ENCODE peak calls at places on chromosomes 3 and 15, in seven cellular contexts. F is erythroblast, X is AG04449, B is T-helper 2 cell, I is ACHN, R is NCI-H1930, C is K562. W is an unnamed sample.

GRCh38 chr15:84669726-84670125 is 11.7 kb upstream of the NMB start:
- DNase-seq in F (no peak), X (no peak), B (no peak), I (no peak), R (no peak), C (no peak), W (no peak)

GRCh38 chr3:44561076-44561475 is 6.1 kb downstream of the ZKSCAN7 start:
- DNase-seq in F (no peak), X (no peak), B (no peak), I (no peak), R (no peak), C (no peak), W (no peak)

GRCh38 chr3:31853580-31853979 is 127.5 kb downstream of the OSBPL10 start:
- DNase-seq in F (no peak), X (no peak), B (no peak), I (no peak), R (no peak), C (no peak), W (no peak)

GRCh38 chr3:16441306-16441898 is 72.1 kb downstream of the RFTN1 start:
- DNase-seq in F (no peak), X (no peak), B (no peak), I (no peak), R (peak; percentile 77), C (no peak), W (no peak)

GRCh38 chr3:155097009-155097349 is 16.9 kb downstream of the MME start:
- DNase-seq in F (no peak), X (no peak), B (no peak), I (no peak), R (no peak), C (no peak), W (no peak)

GRCh38 chr3:183626877-183627594 is 8.4 kb upstream of the KLHL24 start:
- DNase-seq in F (no peak), X (no peak), B (no peak), I (no peak), R (no peak), C (no peak), W (no peak)

GRCh38 chr15:77546050-77546501 is 86.6 kb downstream of the LINGO1 start:
- DNase-seq in F (no peak), X (peak; percentile 65), B (no peak), I (peak; percentile 53), R (no peak), C (peak; percentile 46), W (peak; percentile 77)

GRCh38 chr3:61774279-61774890 is 213.0 kb downstream of the PTPRG start:
- DNase-seq in F (no peak), X (no peak), B (no peak), I (no peak), R (no peak), C (no peak), W (no peak)

GRCh38 chr15:50685976-50686467 is 575 bp downstream of the TRPM7 start:
- DNase-seq in F (peak; percentile 83), X (no peak), B (peak; percentile 56), I (peak; percentile 56), R (peak; percentile 3), C (peak; percentile 41), W (peak; percentile 78)

GRCh38 chr3:141266797-141267555 is 35.4 kb downstream of the PXYLP1 start:
- DNase-seq in F (no peak), X (no peak), B (no peak), I (no peak), R (no peak), C (no peak), W (no peak)

GRCh38 chr3:16942955-16943354 is 58.2 kb downstream of the PLCL2 start:
- DNase-seq in F (no peak), X (no peak), B (no peak), I (no peak), R (no peak), C (no peak), W (no peak)

GRCh38 chr15:42348083-42348482 is 11.2 kb upstream of the CAPN3 start:
- DNase-seq in F (no peak), X (peak; percentile 24), B (no peak), I (no peak), R (no peak), C (no peak), W (no peak)

GRCh38 chr3:157311633-157312365 is 124.9 kb upstream of the PTX3 start:
- DNase-seq in F (no peak), X (peak; percentile 94), B (no peak), I (no peak), R (no peak), C (no peak), W (no peak)

GRCh38 chr15:25859838-25860645 is 3.1 kb downstream of the ATP10A start:
- DNase-seq in F (no peak), X (no peak), B (no peak), I (no peak), R (no peak), C (no peak), W (no peak)

GRCh38 chr3:195185574-195185973 is 85.4 kb downstream of the XXYLT1 start:
- DNase-seq in F (no peak), X (no peak), B (no peak), I (no peak), R (no peak), C (no peak), W (no peak)

GRCh38 chr3:151210676-151211381 is 7.8 kb upstream of the GPR171 start:
- DNase-seq in F (peak; percentile 5), X (no peak), B (no peak), I (peak; percentile 34), R (no peak), C (no peak), W (no peak)

GRCh38 chr3:43390255-43390588 is 103.9 kb downstream of the SNRK start:
- DNase-seq in F (no peak), X (no peak), B (no peak), I (no peak), R (no peak), C (no peak), W (no peak)

GRCh38 chr15:73851679-73852078 is 21.7 kb upstream of the TBC1D21 start:
- DNase-seq in F (peak; percentile 62), X (no peak), B (no peak), I (peak; percentile 64), R (no peak), C (peak; percentile 31), W (peak; percentile 56)

GRCh38 chr15:90596943-90597342 is 67.2 kb downstream of the CRTC3 start:
- DNase-seq in F (no peak), X (no peak), B (no peak), I (no peak), R (no peak), C (no peak), W (no peak)

GRCh38 chr3:138937690-138938055 is 9.3 kb downstream of the FOXL2 start:
- DNase-seq in F (no peak), X (no peak), B (no peak), I (no peak), R (no peak), C (no peak), W (no peak)

GRCh38 chr3:157445897-157446296 is 9.2 kb downstream of the PTX3 start:
- DNase-seq in F (peak; percentile 3), X (no peak), B (no peak), I (no peak), R (no peak), C (no peak), W (no peak)